ENCODE peak calls at places on chromosomes 5 and 9, in ten cellular contexts. Z is activated T-cell treated with anti-CD3 and anti-CD28 coated beads for 1 hour; K is EH; S is EL; N is activated CD8-positive, alpha-beta T cell treated with anti-CD3 and anti-CD28 coated beads for 36 hours; H is H54; G is GM06990; P is GM23248; Q is NCI-H1092 treated with DMSO at 0.1 percent for 48 hours; C is endothelial cell. W is an unnamed sample.

GRCh38 chr9:135504262-135505229 is 4.1 kb downstream of the MRPS2 start:
- DNase-seq in Z (peak; percentile 47), K (peak; percentile 62), S (peak; percentile 47), N (peak; percentile 73), H (peak; percentile 87), G (no peak), P (peak; percentile 79), Q (no peak), C (peak; percentile 72), W (peak; percentile 51)

GRCh38 chr5:44532981-44533380 is 143.8 kb upstream of the FGF10 start:
- DNase-seq in Z (no peak), K (no peak), S (no peak), N (no peak), H (no peak), G (no peak), P (peak; percentile 3), Q (no peak), C (no peak), W (no peak)

GRCh38 chr5:3364941-3365340 is 230.7 kb upstream of the IRX1 start:
- DNase-seq in Z (no peak), K (no peak), S (no peak), N (no peak), H (no peak), G (no peak), P (no peak), Q (no peak), C (no peak), W (no peak)

GRCh38 chr9:126591083-126591482 is 22.6 kb upstream of the LMX1B start:
- DNase-seq in Z (no peak), K (peak; percentile 20), S (peak; percentile 31), N (no peak), H (peak; percentile 68), G (no peak), P (no peak), Q (no peak), C (no peak), W (no peak)

GRCh38 chr5:109191153-109191558 is 218.6 kb downstream of the PJA2 start:
- DNase-seq in Z (no peak), K (peak; percentile 34), S (peak; percentile 26), N (peak; percentile 5), H (no peak), G (peak; percentile 20), P (peak; percentile 77), Q (no peak), C (no peak), W (peak; percentile 15)

GRCh38 chr9:91098203-91098602 is 263.5 kb downstream of the AUH start:
- DNase-seq in Z (no peak), K (no peak), S (no peak), N (no peak), H (no peak), G (no peak), P (no peak), Q (no peak), C (no peak), W (no peak)

GRCh38 chr9:91192785-91193657 is 168.7 kb downstream of the AUH start:
- DNase-seq in Z (no peak), K (peak; percentile 100), S (peak; percentile 99), N (peak; percentile 92), H (peak; percentile 96), G (peak; percentile 61), P (peak; percentile 100), Q (peak; percentile 57), C (peak; percentile 58), W (peak; percentile 99)

GRCh38 chr5:122064992-122065391 is 13.1 kb downstream of the LOX start:
- DNase-seq in Z (no peak), K (peak; percentile 31), S (peak; percentile 17), N (no peak), H (no peak), G (no peak), P (no peak), Q (no peak), C (no peak), W (no peak)

GRCh38 chr5:149439899-149440655 is 61.0 kb upstream of the IL17B start:
- DNase-seq in Z (no peak), K (peak; percentile 65), S (no peak), N (peak; percentile 22), H (peak; percentile 82), G (no peak), P (peak; percentile 67), Q (no peak), C (peak; percentile 29), W (peak; percentile 75)

GRCh38 chr9:135078361-135078821 is 9.1 kb upstream of the OLFM1 start:
- DNase-seq in Z (no peak), K (no peak), S (no peak), N (no peak), H (no peak), G (no peak), P (no peak), Q (no peak), C (no peak), W (no peak)

GRCh38 chr5:134100283-134101011 is 14.0 kb upstream of the TCF7 start:
- DNase-seq in Z (peak; percentile 69), K (peak; percentile 26), S (peak; percentile 52), N (peak; percentile 94), H (peak; percentile 80), G (peak; percentile 88), P (peak; percentile 62), Q (no peak), C (no peak), W (peak; percentile 41)

GRCh38 chr5:132233081-132233480 is 5.4 kb upstream of the P4HA2 start:
- DNase-seq in Z (no peak), K (no peak), S (no peak), N (no peak), H (no peak), G (no peak), P (no peak), Q (no peak), C (no peak), W (no peak)

GRCh38 chr5:109816732-109817131 is 127.0 kb downstream of the MAN2A1 start:
- DNase-seq in Z (no peak), K (no peak), S (no peak), N (no peak), H (no peak), G (no peak), P (no peak), Q (no peak), C (no peak), W (no peak)

GRCh38 chr9:129111762-129112151 is 542 bp downstream of the PTPA start:
- DNase-seq in Z (no peak), K (peak; percentile 70), S (peak; percentile 56), N (peak; percentile 66), H (peak; percentile 69), G (peak; percentile 69), P (peak; percentile 69), Q (peak; percentile 43), C (no peak), W (peak; percentile 5)

GRCh38 chr5:131109540-131110255 is 55.4 kb downstream of the HINT1 start:
- DNase-seq in Z (no peak), K (peak; percentile 46), S (peak; percentile 28), N (peak; percentile 50), H (peak; percentile 19), G (no peak), P (peak; percentile 62), Q (peak; percentile 8), C (peak; percentile 47), W (peak; percentile 33)

GRCh38 chr5:170451764-170452365 is 52.0 kb upstream of the KCNIP1 start:
- DNase-seq in Z (no peak), K (peak; percentile 46), S (peak; percentile 74), N (no peak), H (peak; percentile 38), G (no peak), P (peak; percentile 93), Q (no peak), C (no peak), W (peak; percentile 7)

GRCh38 chr9:125703662-125704061 is 3.3 kb downstream of the MAPKAP1 start:
- DNase-seq in Z (no peak), K (no peak), S (no peak), N (no peak), H (no peak), G (no peak), P (no peak), Q (no peak), C (no peak), W (no peak)

GRCh38 chr5:52582313-52582712 is 205.4 kb upstream of the ITGA1 start:
- DNase-seq in Z (no peak), K (no peak), S (no peak), N (no peak), H (no peak), G (no peak), P (no peak), Q (no peak), C (no peak), W (no peak)

GRCh38 chr9:1535599-1535998 is 479.5 kb upstream of the SMARCA2 start:
- DNase-seq in Z (no peak), K (no peak), S (no peak), N (no peak), H (no peak), G (no peak), P (no peak), Q (no peak), C (no peak), W (no peak)

GRCh38 chr9:108052431-108053080 is 563.0 kb upstream of the KLF4 start:
- DNase-seq in Z (no peak), K (peak; percentile 52), S (peak; percentile 20), N (no peak), H (no peak), G (no peak), P (no peak), Q (no peak), C (no peak), W (no peak)

GRCh38 chr5:125555591-125555990 is 809.2 kb upstream of the ZNF608 start:
- DNase-seq in Z (no peak), K (no peak), S (no peak), N (no peak), H (no peak), G (no peak), P (no peak), Q (no peak), C (no peak), W (no peak)

GRCh38 chr5:2441496-2442180 is 309.8 kb downstream of the IRX2 start:
- DNase-seq in Z (no peak), K (no peak), S (no peak), N (no peak), H (no peak), G (no peak), P (no peak), Q (no peak), C (no peak), W (no peak)

GRCh38 chr9:129306318-129306973 is 128.4 kb upstream of the IER5L start:
- DNase-seq in Z (no peak), K (no peak), S (no peak), N (no peak), H (no peak), G (no peak), P (no peak), Q (no peak), C (no peak), W (no peak)

GRCh38 chr5:136174021-136174659 is 18.8 kb downstream of the SMIM32 start:
- DNase-seq in Z (no peak), K (peak; percentile 59), S (peak; percentile 39), N (no peak), H (no peak), G (peak; percentile 13), P (peak; percentile 78), Q (peak; percentile 18), C (no peak), W (peak; percentile 50)

GRCh38 chr5:6545770-6546690 is 86.8 kb downstream of the NSUN2 start:
- DNase-seq in Z (no peak), K (no peak), S (no peak), N (no peak), H (no peak), G (no peak), P (peak; percentile 8), Q (peak; percentile 98), C (no peak), W (no peak)

GRCh38 chr5:72555871-72556270 is 48.7 kb upstream of the ZNF366 start:
- DNase-seq in Z (no peak), K (peak; percentile 6), S (peak; percentile 7), N (no peak), H (no peak), G (no peak), P (peak; percentile 30), Q (peak; percentile 54), C (peak; percentile 36), W (no peak)

GRCh38 chr5:111584651-111585050 is 72.3 kb upstream of the STARD4 start:
- DNase-seq in Z (no peak), K (peak; percentile 80), S (peak; percentile 88), N (peak; percentile 39), H (peak; percentile 24), G (no peak), P (peak; percentile 89), Q (no peak), C (no peak), W (peak; percentile 57)

GRCh38 chr5:851553-851952 is 767 bp upstream of the ZDHHC11 start:
- DNase-seq in Z (no peak), K (no peak), S (no peak), N (no peak), H (no peak), G (no peak), P (no peak), Q (no peak), C (no peak), W (no peak)